ENCODE peak calls at places on chromosome 1, in seven cellular contexts. One of them, this sample, is unnamed.

GRCh38 chr1:154115180-154115579 is 39.7 kb downstream of the NUP210L start:
- DNase-seq in testis: no peak
- DNase-seq in HFFc6: no peak
- DNase-seq in head of caudate nucleus: no peak
- DNase-seq in stimulated activated CD4-positive, alpha-beta T cell treated with anti-CD3 and anti-CD28 coated beads, TNF-alpha, amount 100 ng/mL, for 24 hours: no peak
- DNase-seq in NB4: peak
- DNase-seq in activated T-cell treated with anti-CD3 and anti-CD28 coated beads for 1 hour: no peak
- DNase-seq in this sample: no peak

GRCh38 chr1:15429701-15430149 is 8.5 kb upstream of the CTRC start:
- DNase-seq in testis: no peak
- DNase-seq in HFFc6: peak
- DNase-seq in head of caudate nucleus: no peak
- DNase-seq in stimulated activated CD4-positive, alpha-beta T cell treated with anti-CD3 and anti-CD28 coated beads, TNF-alpha, amount 100 ng/mL, for 24 hours: no peak
- DNase-seq in NB4: peak
- DNase-seq in activated T-cell treated with anti-CD3 and anti-CD28 coated beads for 1 hour: no peak
- DNase-seq in this sample: no peak

GRCh38 chr1:248872752-248873408 is 14.0 kb upstream of the ZNF692 start:
- DNase-seq in testis: peak
- DNase-seq in HFFc6: peak
- DNase-seq in head of caudate nucleus: peak
- DNase-seq in stimulated activated CD4-positive, alpha-beta T cell treated with anti-CD3 and anti-CD28 coated beads, TNF-alpha, amount 100 ng/mL, for 24 hours: peak
- DNase-seq in NB4: peak
- DNase-seq in activated T-cell treated with anti-CD3 and anti-CD28 coated beads for 1 hour: no peak
- DNase-seq in this sample: no peak

GRCh38 chr1:64745986-64746940 is 1.4 kb downstream of the RAVER2 start:
- DNase-seq in testis: no peak
- DNase-seq in HFFc6: peak
- DNase-seq in head of caudate nucleus: peak
- DNase-seq in stimulated activated CD4-positive, alpha-beta T cell treated with anti-CD3 and anti-CD28 coated beads, TNF-alpha, amount 100 ng/mL, for 24 hours: no peak
- DNase-seq in NB4: peak
- DNase-seq in activated T-cell treated with anti-CD3 and anti-CD28 coated beads for 1 hour: no peak
- DNase-seq in this sample: no peak

GRCh38 chr1:19682257-19682656 is 17.6 kb downstream of the HTR6 start:
- DNase-seq in testis: no peak
- DNase-seq in HFFc6: peak
- DNase-seq in head of caudate nucleus: peak
- DNase-seq in stimulated activated CD4-positive, alpha-beta T cell treated with anti-CD3 and anti-CD28 coated beads, TNF-alpha, amount 100 ng/mL, for 24 hours: no peak
- DNase-seq in NB4: peak
- DNase-seq in activated T-cell treated with anti-CD3 and anti-CD28 coated beads for 1 hour: no peak
- DNase-seq in this sample: no peak

GRCh38 chr1:16717174-16718108 is 22.9 kb upstream of the RNU1-4 start:
- DNase-seq in testis: peak
- DNase-seq in HFFc6: peak
- DNase-seq in head of caudate nucleus: peak
- DNase-seq in stimulated activated CD4-positive, alpha-beta T cell treated with anti-CD3 and anti-CD28 coated beads, TNF-alpha, amount 100 ng/mL, for 24 hours: no peak
- DNase-seq in NB4: no peak
- DNase-seq in activated T-cell treated with anti-CD3 and anti-CD28 coated beads for 1 hour: no peak
- DNase-seq in this sample: no peak

GRCh38 chr1:95650631-95651030 is 416.6 kb downstream of the RWDD3 start:
- DNase-seq in testis: no peak
- DNase-seq in HFFc6: no peak
- DNase-seq in head of caudate nucleus: peak
- DNase-seq in stimulated activated CD4-positive, alpha-beta T cell treated with anti-CD3 and anti-CD28 coated beads, TNF-alpha, amount 100 ng/mL, for 24 hours: no peak
- DNase-seq in NB4: peak
- DNase-seq in activated T-cell treated with anti-CD3 and anti-CD28 coated beads for 1 hour: no peak
- DNase-seq in this sample: no peak

GRCh38 chr1:228305721-228306152 is 97.9 kb downstream of the OBSCN start:
- DNase-seq in testis: no peak
- DNase-seq in HFFc6: no peak
- DNase-seq in head of caudate nucleus: no peak
- DNase-seq in stimulated activated CD4-positive, alpha-beta T cell treated with anti-CD3 and anti-CD28 coated beads, TNF-alpha, amount 100 ng/mL, for 24 hours: no peak
- DNase-seq in NB4: no peak
- DNase-seq in activated T-cell treated with anti-CD3 and anti-CD28 coated beads for 1 hour: no peak
- DNase-seq in this sample: no peak

GRCh38 chr1:84415386-84415785 is 17.1 kb downstream of the DNASE2B start:
- DNase-seq in testis: no peak
- DNase-seq in HFFc6: no peak
- DNase-seq in head of caudate nucleus: no peak
- DNase-seq in stimulated activated CD4-positive, alpha-beta T cell treated with anti-CD3 and anti-CD28 coated beads, TNF-alpha, amount 100 ng/mL, for 24 hours: no peak
- DNase-seq in NB4: no peak
- DNase-seq in activated T-cell treated with anti-CD3 and anti-CD28 coated beads for 1 hour: no peak
- DNase-seq in this sample: no peak

This sample was measured in iPS DF 19.7.